ENCODE peak calls at places on chromosome 14, in ten cellular contexts. E, K, G, D, F, C, R, N, U and W are unnamed samples. For H3K4me1, the result is how much of the 10 kb centered on the place peaks cover.

GRCh38 chr14:64720190-64720589 is 16.0 kb downstream of the PLEKHG3 start:
- DNase-seq in E (no peak), K (peak), G (no peak), D (no peak), F (peak), C (no peak), R (peak), N (peak), U (peak), W (peak)

GRCh38 chr14:89221109-89221508 is 195.9 kb downstream of the FOXN3 start:
- DNase-seq in E (peak), K (no peak), G (peak), D (no peak), F (no peak), C (no peak), R (peak), N (no peak), U (no peak), W (no peak)

GRCh38 chr14:76034566-76034965 is 49.0 kb downstream of the IFT43 start:
- DNase-seq in E (no peak), K (no peak), G (no peak), D (no peak), F (no peak), C (no peak), R (no peak), N (no peak), U (no peak), W (no peak)

GRCh38 chr14:26522985-26523384 is 74.8 kb downstream of the NOVA1 start:
- DNase-seq in E (no peak), K (no peak), G (peak), D (no peak), F (no peak), C (no peak), R (peak), N (no peak), U (no peak), W (no peak)

GRCh38 chr14:65045011-65045410 is 57.3 kb downstream of the MAX start:
- DNase-seq in E (no peak), K (no peak), G (no peak), D (no peak), F (no peak), C (no peak), R (no peak), N (no peak), U (no peak), W (no peak)

GRCh38 chr14:54322668-54323380 is 74.0 kb upstream of the CDKN3 start:
- DNase-seq in E (no peak), K (no peak), G (no peak), D (peak), F (no peak), C (no peak), R (no peak), N (no peak), U (no peak), W (no peak)

GRCh38 chr14:50845166-50845565 is 14.2 kb upstream of the NIN start:
- DNase-seq in E (no peak), K (no peak), G (no peak), D (no peak), F (no peak), C (no peak), R (no peak), N (no peak), U (no peak), W (no peak)

GRCh38 chr14:103546651-103547454 is 15.6 kb downstream of the BAG5 start:
- DNase-seq in E (peak), K (peak), G (peak), D (peak), F (no peak), C (peak), R (no peak), N (peak), U (no peak), W (peak)

GRCh38 chr14:81613341-81614045 is 79.8 kb upstream of the SEL1L start:
- DNase-seq in E (no peak), K (no peak), G (no peak), D (no peak), F (no peak), C (no peak), R (no peak), N (no peak), U (no peak), W (no peak)

GRCh38 chr14:33916663-33917565 is 34.0 kb downstream of the EGLN3 start:
- DNase-seq in E (no peak), K (peak), G (no peak), D (no peak), F (no peak), C (no peak), R (no peak), N (no peak), U (no peak), W (no peak)

GRCh38 chr14:55373784-55374725 is 37.6 kb downstream of the ATG14 start:
- DNase-seq in E (peak), K (no peak), G (peak), D (no peak), F (no peak), C (no peak), R (peak), N (no peak), U (peak), W (no peak)

GRCh38 chr14:61472025-61472672 is 150.8 kb downstream of the PRKCH start:
- DNase-seq in E (peak), K (peak), G (peak), D (peak), F (peak), C (no peak), R (peak), N (no peak), U (no peak), W (no peak)

GRCh38 chr14:58362798-58363412 is 32.8 kb upstream of the TOMM20L start:
- DNase-seq in E (peak), K (peak), G (peak), D (no peak), F (no peak), C (no peak), R (peak), N (no peak), U (peak), W (no peak)

GRCh38 chr14:34911209-34912150 is 36.3 kb upstream of the BAZ1A start:
- DNase-seq in E (no peak), K (no peak), G (peak), D (no peak), F (peak), C (no peak), R (peak), N (no peak), U (no peak), W (no peak)

GRCh38 chr14:26808407-26808806 is 210.6 kb upstream of the NOVA1 start:
- DNase-seq in E (no peak), K (no peak), G (peak), D (no peak), F (no peak), C (no peak), R (no peak), N (no peak), U (no peak), W (no peak)

GRCh38 chr14:58963873-58964597 is 224.4 kb upstream of the DAAM1 start:
- DNase-seq in E (no peak), K (no peak), G (no peak), D (no peak), F (no peak), C (no peak), R (no peak), N (no peak), U (no peak), W (no peak)

GRCh38 chr14:86739761-86740160 is 1209.8 kb downstream of the FLRT2 start:
- DNase-seq in E (no peak), K (no peak), G (no peak), D (no peak), F (no peak), C (no peak), R (no peak), N (no peak), U (no peak), W (no peak)

GRCh38 chr14:64554551-64554950 is 4.8 kb downstream of the PPP1R36 start:
- DNase-seq in E (no peak), K (no peak), G (no peak), D (no peak), F (no peak), C (no peak), R (no peak), N (no peak), U (no peak), W (peak)

GRCh38 chr14:74259513-74259912 is 20.3 kb downstream of the VSX2 start:
- DNase-seq in E (no peak), K (no peak), G (no peak), D (no peak), F (no peak), C (no peak), R (no peak), N (no peak), U (no peak), W (no peak)

GRCh38 chr14:68468437-68469207 is 324.2 kb downstream of the ZFP36L1 start:
- DNase-seq in E (peak), K (no peak), G (no peak), D (no peak), F (no peak), C (no peak), R (no peak), N (no peak), U (no peak), W (no peak)

GRCh38 chr14:76767681-76768055 is 6.4 kb downstream of the VASH1 start:
- DNase-seq in E (no peak), K (no peak), G (no peak), D (no peak), F (peak), C (no peak), R (no peak), N (no peak), U (no peak), W (no peak)

GRCh38 chr14:74531467-74531866 is 37.9 kb downstream of the ISCA2 start:
- DNase-seq in E (no peak), K (peak), G (peak), D (peak), F (peak), C (no peak), R (peak), N (no peak), U (no peak), W (peak)

GRCh38 chr14:57533214-57533613 is 39.6 kb upstream of the CCDC198 start:
- DNase-seq in E (no peak), K (peak), G (peak), D (no peak), F (no peak), C (no peak), R (no peak), N (no peak), U (peak), W (no peak)

GRCh38 chr14:102096569-102097188 is 9.8 kb upstream of the HSP90AA1 start:
- DNase-seq in E (peak), K (peak), G (peak), D (peak), F (peak), C (peak), R (peak), N (peak), U (peak), W (peak)

GRCh38 chr14:67358914-67359313 is 690 bp downstream of the ATP6V1D start:
- DNase-seq in E (no peak), K (peak), G (peak), D (no peak), F (no peak), C (no peak), R (no peak), N (no peak), U (no peak), W (peak)
- H3K4me1 ChIP-seq in E (under half), K (under half), G (half or more), D (half or more), F (under half), C (under half), R (under half), N (under half), U (under half), W (under half)

GRCh38 chr14:91365552-91365951 is 52.1 kb downstream of the CCDC88C start:
- DNase-seq in E (no peak), K (no peak), G (no peak), D (no peak), F (no peak), C (no peak), R (no peak), N (no peak), U (no peak), W (no peak)

GRCh38 chr14:91367173-91368171 is 50.1 kb downstream of the CCDC88C start:
- DNase-seq in E (peak), K (no peak), G (no peak), D (no peak), F (no peak), C (no peak), R (peak), N (no peak), U (no peak), W (no peak)

GRCh38 chr14:91366749-91367148 is 50.9 kb downstream of the CCDC88C start:
- DNase-seq in E (no peak), K (no peak), G (no peak), D (no peak), F (no peak), C (no peak), R (no peak), N (no peak), U (no peak), W (no peak)

GRCh38 chr14:91363776-91364523 is 53.7 kb downstream of the CCDC88C start:
- DNase-seq in E (no peak), K (no peak), G (no peak), D (no peak), F (no peak), C (no peak), R (no peak), N (no peak), U (no peak), W (no peak)

DNA sequence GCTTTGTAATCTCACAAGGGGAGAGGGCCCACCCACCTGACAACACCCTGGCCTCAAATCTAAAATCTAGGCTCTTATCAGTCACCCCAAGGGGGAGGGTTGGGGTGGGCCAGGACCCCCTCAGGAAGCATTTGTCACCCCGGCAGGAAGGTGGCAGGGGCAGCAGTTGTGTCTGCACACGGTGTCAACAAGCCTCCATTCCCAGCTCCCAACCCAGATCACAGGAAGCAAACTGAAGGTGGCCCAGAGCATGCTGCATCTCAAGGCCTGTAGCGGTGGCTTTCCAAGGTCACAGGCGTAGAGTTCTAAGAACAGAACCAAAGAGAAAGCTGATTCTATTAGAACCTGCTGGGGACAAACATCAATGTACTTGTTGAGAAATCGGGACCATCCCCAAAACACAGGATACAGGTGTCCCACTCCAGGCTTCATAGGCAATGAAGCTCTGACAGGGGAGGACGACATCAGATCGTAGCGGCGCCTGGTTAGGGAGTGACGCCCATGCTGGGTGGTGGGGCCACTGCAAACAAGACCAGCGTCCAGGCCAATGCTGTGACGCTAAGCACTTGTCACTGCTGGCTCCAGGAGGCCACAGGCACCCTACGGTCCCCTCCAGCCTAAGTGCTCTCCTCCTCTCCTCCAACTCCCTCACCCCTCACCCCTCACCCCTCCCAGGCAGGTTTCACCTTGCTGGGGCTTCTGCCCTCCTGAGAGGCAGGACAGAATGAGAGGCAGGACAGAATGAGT is 52.9 kb downstream of the CCDC88C start:
- DNase-seq in E (no peak), K (no peak), G (no peak), D (no peak), F (no peak), C (no peak), R (no peak), N (no peak), U (no peak), W (no peak)
- H3K4me1 ChIP-seq in E (half or more), K (under half), G (under half), D (under half), F (under half), C (under half), R (under half), N (under half), U (half or more), W (under half)

GRCh38 chr14:72522847-72523246 is 371.1 kb downstream of the DPF3 start:
- DNase-seq in E (no peak), K (no peak), G (no peak), D (no peak), F (no peak), C (no peak), R (no peak), N (no peak), U (no peak), W (no peak)

GRCh38 chr14:72518809-72519377 is 375.0 kb downstream of the DPF3 start:
- DNase-seq in E (peak), K (no peak), G (no peak), D (no peak), F (no peak), C (no peak), R (no peak), N (no peak), U (no peak), W (no peak)

GRCh38 chr14:72521968-72522741 is 371.7 kb downstream of the DPF3 start:
- DNase-seq in E (no peak), K (no peak), G (peak), D (no peak), F (no peak), C (no peak), R (peak), N (no peak), U (no peak), W (no peak)

GRCh38 chr14:72519543-72519942 is 374.4 kb downstream of the DPF3 start:
- DNase-seq in E (no peak), K (no peak), G (no peak), D (no peak), F (no peak), C (no peak), R (no peak), N (no peak), U (no peak), W (no peak)

DNA sequence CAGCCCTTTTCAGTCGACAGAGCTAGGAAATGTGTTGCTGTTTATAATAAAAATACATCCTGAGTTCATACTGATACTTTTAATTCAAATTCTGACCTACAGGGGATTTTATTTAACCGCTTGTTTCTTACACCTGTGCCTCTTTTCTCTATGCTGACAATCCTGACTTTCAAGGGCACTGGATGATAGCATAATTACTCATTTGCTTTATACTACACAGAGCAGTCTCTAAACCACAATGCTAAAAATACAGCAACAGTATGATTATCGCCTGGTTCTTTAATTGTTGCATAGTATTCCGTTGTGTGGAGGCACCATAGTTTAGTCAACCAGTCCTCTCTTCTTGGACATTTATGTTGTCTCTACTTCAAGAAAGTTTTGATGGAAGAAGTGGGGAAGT is 372.9 kb downstream of the DPF3 start:
- DNase-seq in E (no peak), K (no peak), G (no peak), D (no peak), F (no peak), C (no peak), R (no peak), N (no peak), U (no peak), W (no peak)
- H3K4me1 ChIP-seq in E (under half), K (under half), G (under half), D (under half), F (under half), C (under half), R (under half), N (under half), U (under half), W (under half)

GRCh38 chr14:95515080-95515489 is 1.4 kb downstream of the SYNE3 start:
- DNase-seq in E (no peak), K (no peak), G (peak), D (peak), F (no peak), C (peak), R (no peak), N (peak), U (no peak), W (no peak)
- H3K4me1 ChIP-seq in E (half or more), K (under half), G (half or more), D (half or more), F (under half), C (under half), R (under half), N (half or more), U (under half), W (under half)

DNA sequence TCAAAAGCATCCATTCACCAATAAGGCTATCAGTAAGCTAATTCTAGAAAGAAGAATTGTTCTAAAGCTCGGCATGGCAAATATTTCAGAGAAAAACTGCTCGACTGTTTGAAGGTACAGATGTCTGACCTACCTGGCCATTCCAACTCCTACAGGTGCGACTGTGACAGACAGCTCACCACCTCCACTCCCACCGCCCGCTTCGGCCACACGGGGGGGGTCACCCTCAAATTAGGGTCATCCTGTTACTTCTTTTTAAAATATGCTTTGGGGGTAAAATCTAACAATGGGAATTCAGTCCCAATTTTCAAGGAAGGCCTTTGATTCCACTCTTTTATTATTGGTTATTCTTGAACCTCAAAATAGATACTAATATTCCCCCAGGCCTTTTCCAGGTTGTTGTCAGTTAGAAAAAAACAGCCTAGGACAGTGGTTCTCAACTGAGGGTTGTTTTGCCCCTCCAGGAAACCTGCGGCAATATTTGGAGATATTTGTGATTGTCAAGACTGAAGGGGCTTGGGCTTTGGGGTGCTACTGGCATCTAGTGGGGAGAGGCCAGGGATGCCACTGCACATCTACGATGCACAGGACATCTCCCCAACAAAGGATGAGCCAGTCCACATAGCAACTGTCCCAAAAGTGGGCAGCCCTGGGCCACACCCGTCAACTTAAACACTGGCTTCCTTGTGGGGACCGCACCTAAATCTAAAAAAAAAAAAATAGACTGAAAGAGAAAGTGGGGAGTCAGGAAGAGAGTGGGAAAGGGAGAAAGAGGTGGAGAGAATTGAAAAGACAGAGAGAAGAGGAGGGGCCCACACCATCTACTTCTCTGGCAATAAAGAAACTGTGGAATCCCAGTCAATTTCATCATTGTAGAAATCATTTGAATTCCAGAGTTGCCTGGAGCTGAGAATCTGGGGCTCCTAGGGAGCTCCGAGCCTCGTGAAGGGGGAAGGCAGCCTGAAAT is 81.0 kb downstream of the BCL11B start:
- DNase-seq in E (peak), K (no peak), G (peak), D (no peak), F (no peak), C (no peak), R (no peak), N (no peak), U (no peak), W (no peak)
- H3K4me1 ChIP-seq in E (half or more), K (under half), G (under half), D (under half), F (under half), C (under half), R (under half), N (under half), U (under half), W (under half)

GRCh38 chr14:105013150-105013787 is 7.6 kb downstream of the CDCA4 start:
- DNase-seq in E (no peak), K (no peak), G (peak), D (peak), F (no peak), C (no peak), R (peak), N (no peak), U (no peak), W (no peak)
- H3K4me1 ChIP-seq in E (under half), K (half or more), G (under half), D (under half), F (under half), C (under half), R (under half), N (under half), U (half or more), W (under half)